ENCODE peak calls at places on chromosome 20, in four cellular contexts. One of them, this sample, is unnamed.

GRCh38 chr20:62670156-62670555 is 27.9 kb downstream of the SLCO4A1 start:
- DNase-seq in uterus: no peak
- DNase-seq in brain microvascular endothelial cell: no peak
- DNase-seq in CD4-positive, CD25-positive, alpha-beta regulatory T cell: no peak
- DNase-seq in this sample: no peak

GRCh38 chr20:18527836-18528235 is 20.1 kb downstream of the SEC23B start:
- DNase-seq in uterus: no peak
- DNase-seq in brain microvascular endothelial cell: peak; percentile 57
- DNase-seq in CD4-positive, CD25-positive, alpha-beta regulatory T cell: no peak
- DNase-seq in this sample: no peak

GRCh38 chr20:19543114-19543513 is 214.9 kb upstream of the RIN2 start:
- DNase-seq in uterus: no peak
- DNase-seq in brain microvascular endothelial cell: no peak
- DNase-seq in CD4-positive, CD25-positive, alpha-beta regulatory T cell: no peak
- DNase-seq in this sample: no peak

GRCh38 chr20:35305682-35306556 is 13.7 kb upstream of the FAM83C start:
- DNase-seq in uterus: no peak
- DNase-seq in brain microvascular endothelial cell: peak; percentile 99
- DNase-seq in CD4-positive, CD25-positive, alpha-beta regulatory T cell: no peak
- DNase-seq in this sample: peak; percentile 31

GRCh38 chr20:58575776-58576589 is 60.8 kb upstream of the APCDD1L start:
- DNase-seq in uterus: no peak
- DNase-seq in brain microvascular endothelial cell: no peak
- DNase-seq in CD4-positive, CD25-positive, alpha-beta regulatory T cell: no peak
- DNase-seq in this sample: no peak

GRCh38 chr20:62303327-62304226 is 780 bp downstream of the ADRM1 start:
- DNase-seq in uterus: peak; percentile 17
- DNase-seq in brain microvascular endothelial cell: no peak
- DNase-seq in CD4-positive, CD25-positive, alpha-beta regulatory T cell: no peak
- DNase-seq in this sample: peak; percentile 74

GRCh38 chr20:60695223-60695622 is 556.8 kb upstream of the CDH4 start:
- DNase-seq in uterus: no peak
- DNase-seq in brain microvascular endothelial cell: peak; percentile 43
- DNase-seq in CD4-positive, CD25-positive, alpha-beta regulatory T cell: no peak
- DNase-seq in this sample: no peak

GRCh38 chr20:50296450-50297375 is 106.1 kb downstream of the CEBPB start:
- DNase-seq in uterus: peak; percentile 62
- DNase-seq in brain microvascular endothelial cell: no peak
- DNase-seq in CD4-positive, CD25-positive, alpha-beta regulatory T cell: no peak
- DNase-seq in this sample: peak; percentile 92

GRCh38 chr20:10551732-10552724 is 116.9 kb downstream of the SLX4IP start:
- DNase-seq in uterus: peak; percentile 39
- DNase-seq in brain microvascular endothelial cell: no peak
- DNase-seq in CD4-positive, CD25-positive, alpha-beta regulatory T cell: no peak
- DNase-seq in this sample: peak; percentile 48

GRCh38 chr20:48156951-48157700 is 371.8 kb upstream of the SULF2 start:
- DNase-seq in uterus: no peak
- DNase-seq in brain microvascular endothelial cell: no peak
- DNase-seq in CD4-positive, CD25-positive, alpha-beta regulatory T cell: no peak
- DNase-seq in this sample: no peak

GRCh38 chr20:40982415-40983145 is 46.0 kb upstream of the TOP1 start:
- DNase-seq in uterus: no peak
- DNase-seq in brain microvascular endothelial cell: no peak
- DNase-seq in CD4-positive, CD25-positive, alpha-beta regulatory T cell: no peak
- DNase-seq in this sample: no peak

GRCh38 chr20:13468166-13468565 is 170.6 kb downstream of the TASP1 start:
- DNase-seq in uterus: no peak
- DNase-seq in brain microvascular endothelial cell: no peak
- DNase-seq in CD4-positive, CD25-positive, alpha-beta regulatory T cell: no peak
- DNase-seq in this sample: no peak

GRCh38 chr20:13898012-13898612 is 92.3 kb downstream of the SEL1L2 start:
- DNase-seq in uterus: no peak
- DNase-seq in brain microvascular endothelial cell: no peak
- DNase-seq in CD4-positive, CD25-positive, alpha-beta regulatory T cell: no peak
- DNase-seq in this sample: no peak

GRCh38 chr20:36162272-36162966 is 7.9 kb downstream of the EPB41L1 start:
- DNase-seq in uterus: no peak
- DNase-seq in brain microvascular endothelial cell: no peak
- DNase-seq in CD4-positive, CD25-positive, alpha-beta regulatory T cell: no peak
- DNase-seq in this sample: peak; percentile 54

GRCh38 chr20:36275441-36276189 is 30.5 kb upstream of the DLGAP4 start:
- DNase-seq in uterus: no peak
- DNase-seq in brain microvascular endothelial cell: no peak
- DNase-seq in CD4-positive, CD25-positive, alpha-beta regulatory T cell: no peak
- DNase-seq in this sample: no peak

GRCh38 chr20:35663813-35664543 is 722 bp downstream of the CPNE1 start:
- DNase-seq in uterus: peak; percentile 33
- DNase-seq in brain microvascular endothelial cell: no peak
- DNase-seq in CD4-positive, CD25-positive, alpha-beta regulatory T cell: peak; percentile 78
- DNase-seq in this sample: peak; percentile 27

GRCh38 chr20:62258499-62259293 is 20.4 kb downstream of the OSBPL2 start:
- DNase-seq in uterus: peak; percentile 42
- DNase-seq in brain microvascular endothelial cell: peak; percentile 77
- DNase-seq in CD4-positive, CD25-positive, alpha-beta regulatory T cell: no peak
- DNase-seq in this sample: peak; percentile 76

GRCh38 chr20:61240814-61241213 is 11.2 kb upstream of the CDH4 start:
- DNase-seq in uterus: no peak
- DNase-seq in brain microvascular endothelial cell: no peak
- DNase-seq in CD4-positive, CD25-positive, alpha-beta regulatory T cell: no peak
- DNase-seq in this sample: no peak

GRCh38 chr20:57048027-57048869 is 218.2 kb downstream of the BMP7 start:
- DNase-seq in uterus: no peak
- DNase-seq in brain microvascular endothelial cell: peak; percentile 42
- DNase-seq in CD4-positive, CD25-positive, alpha-beta regulatory T cell: no peak
- DNase-seq in this sample: no peak

GRCh38 chr20:35237486-35237885 is 11.0 kb downstream of the MMP24 start:
- DNase-seq in uterus: no peak
- DNase-seq in brain microvascular endothelial cell: no peak
- DNase-seq in CD4-positive, CD25-positive, alpha-beta regulatory T cell: no peak
- DNase-seq in this sample: no peak

GRCh38 chr20:60638430-60639098 is 613.5 kb upstream of the CDH4 start:
- DNase-seq in uterus: no peak
- DNase-seq in brain microvascular endothelial cell: no peak
- DNase-seq in CD4-positive, CD25-positive, alpha-beta regulatory T cell: no peak
- DNase-seq in this sample: no peak

GRCh38 chr20:19706463-19706862 is 51.6 kb upstream of the RIN2 start:
- DNase-seq in uterus: no peak
- DNase-seq in brain microvascular endothelial cell: no peak
- DNase-seq in CD4-positive, CD25-positive, alpha-beta regulatory T cell: no peak
- DNase-seq in this sample: no peak

GRCh38 chr20:16528078-16528477 is 45.2 kb downstream of the KIF16B start:
- DNase-seq in uterus: peak; percentile 60
- DNase-seq in brain microvascular endothelial cell: peak; percentile 74
- DNase-seq in CD4-positive, CD25-positive, alpha-beta regulatory T cell: no peak
- DNase-seq in this sample: no peak

GRCh38 chr20:21397341-21398108 is at the start of gene NKX2-4:
- DNase-seq in uterus: no peak
- DNase-seq in brain microvascular endothelial cell: no peak
- DNase-seq in CD4-positive, CD25-positive, alpha-beta regulatory T cell: no peak
- DNase-seq in this sample: no peak

GRCh38 chr20:1087311-1087710 is 31.1 kb upstream of the PSMF1 start:
- DNase-seq in uterus: no peak
- DNase-seq in brain microvascular endothelial cell: no peak
- DNase-seq in CD4-positive, CD25-positive, alpha-beta regulatory T cell: no peak
- DNase-seq in this sample: no peak

GRCh38 chr20:12698817-12699216 is 310.0 kb upstream of the SPTLC3 start:
- DNase-seq in uterus: no peak
- DNase-seq in brain microvascular endothelial cell: no peak
- DNase-seq in CD4-positive, CD25-positive, alpha-beta regulatory T cell: no peak
- DNase-seq in this sample: no peak

GRCh38 chr20:58090181-58090580 is 138.3 kb downstream of the ANKRD60 start:
- DNase-seq in uterus: no peak
- DNase-seq in brain microvascular endothelial cell: no peak
- DNase-seq in CD4-positive, CD25-positive, alpha-beta regulatory T cell: no peak
- DNase-seq in this sample: no peak

GRCh38 chr20:51404297-51405060 is 138.0 kb downstream of the NFATC2 start:
- DNase-seq in uterus: no peak
- DNase-seq in brain microvascular endothelial cell: peak; percentile 91
- DNase-seq in CD4-positive, CD25-positive, alpha-beta regulatory T cell: peak; percentile 86
- DNase-seq in this sample: no peak

GRCh38 chr20:50891138-50891537 is 40.1 kb downstream of the ADNP start:
- DNase-seq in uterus: no peak
- DNase-seq in brain microvascular endothelial cell: no peak
- DNase-seq in CD4-positive, CD25-positive, alpha-beta regulatory T cell: no peak
- DNase-seq in this sample: no peak

GRCh38 chr20:44405246-44405645 is 49.7 kb downstream of the HNF4A start:
- DNase-seq in uterus: no peak
- DNase-seq in brain microvascular endothelial cell: no peak
- DNase-seq in CD4-positive, CD25-positive, alpha-beta regulatory T cell: no peak
- DNase-seq in this sample: no peak

GRCh38 chr20:58969439-58969838 is 11.6 kb upstream of the NELFCD start:
- DNase-seq in uterus: no peak
- DNase-seq in brain microvascular endothelial cell: no peak
- DNase-seq in CD4-positive, CD25-positive, alpha-beta regulatory T cell: no peak
- DNase-seq in this sample: no peak

GRCh38 chr20:60283281-60283680 is 325.1 kb downstream of the CDH26 start:
- DNase-seq in uterus: no peak
- DNase-seq in brain microvascular endothelial cell: no peak
- DNase-seq in CD4-positive, CD25-positive, alpha-beta regulatory T cell: no peak
- DNase-seq in this sample: no peak

GRCh38 chr20:15245896-15246295 is 908.5 kb upstream of the FLRT3 start:
- DNase-seq in uterus: no peak
- DNase-seq in brain microvascular endothelial cell: no peak
- DNase-seq in CD4-positive, CD25-positive, alpha-beta regulatory T cell: no peak
- DNase-seq in this sample: no peak

GRCh38 chr20:64023278-64024140 is 12.5 kb upstream of the C20orf204 start:
- DNase-seq in uterus: no peak
- DNase-seq in brain microvascular endothelial cell: no peak
- DNase-seq in CD4-positive, CD25-positive, alpha-beta regulatory T cell: no peak
- DNase-seq in this sample: no peak
- H3K27ac ChIP-seq in uterus: no peak overlapping the region
- H3K27ac ChIP-seq in brain microvascular endothelial cell: no peak overlapping the region
- H3K27ac ChIP-seq in CD4-positive, CD25-positive, alpha-beta regulatory T cell: no peak overlapping the region
- H3K27ac ChIP-seq in this sample: no peak overlapping the region

GRCh38 chr20:63973636-63974401 is 4.1 kb upstream of the ZNF512B start:
- DNase-seq in uterus: peak; percentile 89
- DNase-seq in brain microvascular endothelial cell: peak; percentile 71
- DNase-seq in CD4-positive, CD25-positive, alpha-beta regulatory T cell: peak; percentile 76
- DNase-seq in this sample: peak; percentile 96
- H3K4me3 ChIP-seq in uterus: no peak overlapping the region
- H3K4me3 ChIP-seq in brain microvascular endothelial cell: peak overlapping the region; percentile 56
- H3K4me3 ChIP-seq in CD4-positive, CD25-positive, alpha-beta regulatory T cell: no peak overlapping the region
- H3K4me3 ChIP-seq in this sample: peak overlapping the region; percentile 47

GRCh38 chr20:46156065-46156464 is 38.0 kb downstream of the CD40 start:
- DNase-seq in uterus: no peak
- DNase-seq in brain microvascular endothelial cell: no peak
- DNase-seq in CD4-positive, CD25-positive, alpha-beta regulatory T cell: no peak
- DNase-seq in this sample: no peak
- H3K27me3 ChIP-seq in uterus: no peaks in the 10 kb centered on the region
- H3K27me3 ChIP-seq in brain microvascular endothelial cell: no peaks in the 10 kb centered on the region
- H3K27me3 ChIP-seq in CD4-positive, CD25-positive, alpha-beta regulatory T cell: peaks cover 4% of the 10 kb centered on the region
- H3K27me3 ChIP-seq in this sample: no peaks in the 10 kb centered on the region

DNA sequence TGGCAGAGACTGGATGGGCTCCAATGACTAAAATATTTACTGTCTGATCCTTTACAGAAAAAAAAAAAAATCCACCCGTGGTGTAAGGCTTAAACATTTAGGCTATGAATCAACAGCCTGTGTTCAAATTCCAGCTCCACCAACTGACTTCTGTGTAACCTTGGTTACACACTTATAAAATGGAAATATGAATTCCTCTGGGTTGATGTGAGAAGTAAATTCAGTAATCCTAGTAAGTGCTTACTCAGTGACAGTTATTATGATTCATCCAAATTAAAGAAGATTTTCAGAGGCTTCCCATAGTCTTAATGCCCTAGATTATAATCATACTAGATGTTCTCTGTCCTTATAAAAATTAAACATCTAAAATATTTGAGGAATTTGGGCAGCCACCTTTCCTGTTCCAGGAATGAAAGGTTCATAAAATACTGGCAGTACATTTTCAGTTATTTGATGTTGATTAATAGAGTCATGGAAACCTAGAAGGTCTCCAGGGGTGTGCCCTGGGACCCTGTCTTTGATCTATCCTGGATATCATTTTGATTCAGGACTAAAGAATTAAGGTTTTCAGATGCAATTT is 180.2 kb upstream of the ZNF217 start:
- DNase-seq in uterus: no peak
- DNase-seq in brain microvascular endothelial cell: peak; percentile 91
- DNase-seq in CD4-positive, CD25-positive, alpha-beta regulatory T cell: no peak
- DNase-seq in this sample: no peak
- H3K27ac ChIP-seq in uterus: no peak overlapping the region
- H3K27ac ChIP-seq in brain microvascular endothelial cell: peak overlapping the region; percentile 98
- H3K27ac ChIP-seq in CD4-positive, CD25-positive, alpha-beta regulatory T cell: no peak overlapping the region
- H3K27ac ChIP-seq in this sample: no peak overlapping the region

DNA sequence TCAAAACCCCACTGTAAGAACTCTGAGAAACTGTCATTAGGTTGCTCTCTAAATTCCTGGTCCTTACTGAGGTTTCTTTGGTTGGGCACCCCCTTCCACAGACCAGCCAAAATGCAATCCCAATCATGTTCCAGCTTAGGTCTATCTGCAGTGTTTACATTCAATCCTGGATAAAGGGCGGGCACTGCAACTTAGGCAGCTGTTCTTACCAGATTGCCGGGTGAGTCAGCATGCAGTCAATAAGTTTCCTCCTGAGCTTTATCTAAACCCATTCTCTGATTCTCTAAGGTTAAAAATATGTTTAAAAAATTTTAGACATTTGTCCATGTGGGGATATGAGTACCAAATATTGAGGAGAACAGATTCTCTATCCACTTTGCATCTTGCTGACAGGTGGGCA is 197.8 kb downstream of the HAO1 start:
- DNase-seq in uterus: no peak
- DNase-seq in brain microvascular endothelial cell: peak; percentile 57
- DNase-seq in CD4-positive, CD25-positive, alpha-beta regulatory T cell: no peak
- DNase-seq in this sample: no peak
- H3K4me3 ChIP-seq in uterus: no peak overlapping the region
- H3K4me3 ChIP-seq in brain microvascular endothelial cell: no peak overlapping the region
- H3K4me3 ChIP-seq in CD4-positive, CD25-positive, alpha-beta regulatory T cell: no peak overlapping the region
- H3K4me3 ChIP-seq in this sample: no peak overlapping the region

DNA sequence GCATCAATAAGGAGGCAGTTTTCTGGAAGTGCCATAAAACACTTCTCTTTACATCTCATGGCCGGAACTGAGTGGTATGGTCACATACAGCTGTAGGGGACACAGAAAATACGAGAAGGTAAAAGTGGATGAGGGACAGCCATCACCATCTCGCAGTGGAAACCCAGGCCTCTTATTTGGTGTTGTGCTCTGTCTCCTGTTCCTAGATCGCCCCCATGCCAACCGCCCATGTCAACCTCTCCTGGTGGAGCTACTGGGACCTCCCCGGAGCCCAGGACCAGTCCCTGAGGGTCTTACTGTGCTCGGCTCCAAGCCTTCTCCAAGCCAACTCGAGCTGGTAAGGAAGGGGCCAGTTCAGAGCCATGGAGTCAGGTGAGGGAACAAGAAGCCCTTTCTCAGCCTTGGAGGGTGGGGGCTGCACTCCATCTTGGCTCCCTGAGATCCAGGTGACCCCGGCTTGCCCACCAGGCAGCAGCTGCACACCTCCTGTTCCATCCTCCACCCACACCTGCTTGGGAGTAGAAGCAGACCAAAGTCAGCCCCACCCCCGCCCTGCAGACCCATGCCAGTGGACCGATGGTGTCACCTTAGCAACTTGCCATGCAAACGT is 149.0 kb upstream of the CST7 start:
- DNase-seq in uterus: no peak
- DNase-seq in brain microvascular endothelial cell: no peak
- DNase-seq in CD4-positive, CD25-positive, alpha-beta regulatory T cell: no peak
- DNase-seq in this sample: no peak
- H3K27me3 ChIP-seq in uterus: no peaks in the 10 kb centered on the region
- H3K27me3 ChIP-seq in brain microvascular endothelial cell: no peaks in the 10 kb centered on the region
- H3K27me3 ChIP-seq in CD4-positive, CD25-positive, alpha-beta regulatory T cell: no peaks in the 10 kb centered on the region
- H3K27me3 ChIP-seq in this sample: no peaks in the 10 kb centered on the region

This sample was measured in right cardiac atrium.